ENCODE peak calls at places on chromosomes 5 and 9, in six cellular contexts. One of them, this sample, is unnamed.

GRCh38 chr9:4116708-4117460 is 183.0 kb downstream of the GLIS3 start:
- DNase-seq in pulmonary artery endothelial cell: no peak
- DNase-seq in activated naive CD4-positive, alpha-beta T cell treated with anti-CD3 and anti-CD28 coated beads, Interleukin-2, amount 10 ng/mL, durations not matched to agents 7 days and 5 days: no peak
- DNase-seq in fibroblast of mammary gland: peak
- DNase-seq in NCI-H2029 treated with DMSO at 0.1 percent for 48 hours: no peak
- DNase-seq in memory B cell: no peak
- DNase-seq in this sample: no peak

GRCh38 chr5:81537905-81538535 is 144.1 kb upstream of the ACOT12 start:
- DNase-seq in pulmonary artery endothelial cell: no peak
- DNase-seq in fibroblast of mammary gland: no peak
- DNase-seq in activated naive CD4-positive, alpha-beta T cell treated with anti-CD3 and anti-CD28 coated beads, Interleukin-2, amount 10 ng/mL, durations not matched to agents 7 days and 5 days: peak
- DNase-seq in NCI-H2029 treated with DMSO at 0.1 percent for 48 hours: no peak
- DNase-seq in memory B cell: no peak
- DNase-seq in this sample: peak

GRCh38 chr9:69097053-69097452 is 61.5 kb downstream of the FXN start:
- DNase-seq in activated naive CD4-positive, alpha-beta T cell treated with anti-CD3 and anti-CD28 coated beads, Interleukin-2, amount 10 ng/mL, durations not matched to agents 7 days and 5 days: no peak
- DNase-seq in memory B cell: no peak
- DNase-seq in fibroblast of mammary gland: peak
- DNase-seq in pulmonary artery endothelial cell: peak
- DNase-seq in NCI-H2029 treated with DMSO at 0.1 percent for 48 hours: no peak
- DNase-seq in this sample: no peak

GRCh38 chr5:15008476-15008875 is 136.9 kb upstream of the ANKH start:
- DNase-seq in activated naive CD4-positive, alpha-beta T cell treated with anti-CD3 and anti-CD28 coated beads, Interleukin-2, amount 10 ng/mL, durations not matched to agents 7 days and 5 days: no peak
- DNase-seq in fibroblast of mammary gland: peak
- DNase-seq in pulmonary artery endothelial cell: peak
- DNase-seq in NCI-H2029 treated with DMSO at 0.1 percent for 48 hours: peak
- DNase-seq in memory B cell: no peak
- DNase-seq in this sample: no peak

GRCh38 chr9:134217431-134218210 is 53.3 kb upstream of the RNU6ATAC start:
- DNase-seq in fibroblast of mammary gland: no peak
- DNase-seq in activated naive CD4-positive, alpha-beta T cell treated with anti-CD3 and anti-CD28 coated beads, Interleukin-2, amount 10 ng/mL, durations not matched to agents 7 days and 5 days: peak
- DNase-seq in pulmonary artery endothelial cell: no peak
- DNase-seq in NCI-H2029 treated with DMSO at 0.1 percent for 48 hours: no peak
- DNase-seq in memory B cell: no peak
- DNase-seq in this sample: no peak

GRCh38 chr9:87201316-87201715 is 254.0 kb upstream of the GAS1 start:
- DNase-seq in pulmonary artery endothelial cell: no peak
- DNase-seq in fibroblast of mammary gland: peak
- DNase-seq in memory B cell: no peak
- DNase-seq in NCI-H2029 treated with DMSO at 0.1 percent for 48 hours: no peak
- DNase-seq in activated naive CD4-positive, alpha-beta T cell treated with anti-CD3 and anti-CD28 coated beads, Interleukin-2, amount 10 ng/mL, durations not matched to agents 7 days and 5 days: no peak
- DNase-seq in this sample: no peak

GRCh38 chr5:132628814-132629213 is 29.2 kb upstream of the IL13 start:
- DNase-seq in fibroblast of mammary gland: no peak
- DNase-seq in NCI-H2029 treated with DMSO at 0.1 percent for 48 hours: no peak
- DNase-seq in pulmonary artery endothelial cell: no peak
- DNase-seq in memory B cell: no peak
- DNase-seq in activated naive CD4-positive, alpha-beta T cell treated with anti-CD3 and anti-CD28 coated beads, Interleukin-2, amount 10 ng/mL, durations not matched to agents 7 days and 5 days: no peak
- DNase-seq in this sample: no peak

GRCh38 chr5:6465831-6466790 is 17.5 kb downstream of the UBE2QL1 start:
- DNase-seq in fibroblast of mammary gland: no peak
- DNase-seq in memory B cell: no peak
- DNase-seq in NCI-H2029 treated with DMSO at 0.1 percent for 48 hours: no peak
- DNase-seq in pulmonary artery endothelial cell: no peak
- DNase-seq in activated naive CD4-positive, alpha-beta T cell treated with anti-CD3 and anti-CD28 coated beads, Interleukin-2, amount 10 ng/mL, durations not matched to agents 7 days and 5 days: no peak
- DNase-seq in this sample: no peak

GRCh38 chr5:343461-344401 is 22.2 kb downstream of the AHRR start:
- DNase-seq in pulmonary artery endothelial cell: no peak
- DNase-seq in memory B cell: no peak
- DNase-seq in fibroblast of mammary gland: peak
- DNase-seq in NCI-H2029 treated with DMSO at 0.1 percent for 48 hours: peak
- DNase-seq in activated naive CD4-positive, alpha-beta T cell treated with anti-CD3 and anti-CD28 coated beads, Interleukin-2, amount 10 ng/mL, durations not matched to agents 7 days and 5 days: peak
- DNase-seq in this sample: no peak

GRCh38 chr5:181241393-181241975 is 2.2 kb downstream of the RACK1 start:
- DNase-seq in NCI-H2029 treated with DMSO at 0.1 percent for 48 hours: no peak
- DNase-seq in fibroblast of mammary gland: peak
- DNase-seq in memory B cell: no peak
- DNase-seq in pulmonary artery endothelial cell: peak
- DNase-seq in activated naive CD4-positive, alpha-beta T cell treated with anti-CD3 and anti-CD28 coated beads, Interleukin-2, amount 10 ng/mL, durations not matched to agents 7 days and 5 days: peak
- DNase-seq in this sample: peak

GRCh38 chr5:150239794-150240122 is 49.8 kb downstream of the CAMK2A start:
- DNase-seq in fibroblast of mammary gland: no peak
- DNase-seq in memory B cell: no peak
- DNase-seq in NCI-H2029 treated with DMSO at 0.1 percent for 48 hours: no peak
- DNase-seq in activated naive CD4-positive, alpha-beta T cell treated with anti-CD3 and anti-CD28 coated beads, Interleukin-2, amount 10 ng/mL, durations not matched to agents 7 days and 5 days: no peak
- DNase-seq in pulmonary artery endothelial cell: no peak
- DNase-seq in this sample: no peak

GRCh38 chr9:124260769-124261603 is 3.2 kb downstream of the NEK6 start:
- DNase-seq in pulmonary artery endothelial cell: no peak
- DNase-seq in fibroblast of mammary gland: peak
- DNase-seq in NCI-H2029 treated with DMSO at 0.1 percent for 48 hours: no peak
- DNase-seq in memory B cell: no peak
- DNase-seq in activated naive CD4-positive, alpha-beta T cell treated with anti-CD3 and anti-CD28 coated beads, Interleukin-2, amount 10 ng/mL, durations not matched to agents 7 days and 5 days: no peak
- DNase-seq in this sample: no peak

GRCh38 chr5:38258319-38259061 is at the start of gene EGFLAM:
- DNase-seq in fibroblast of mammary gland: no peak
- DNase-seq in activated naive CD4-positive, alpha-beta T cell treated with anti-CD3 and anti-CD28 coated beads, Interleukin-2, amount 10 ng/mL, durations not matched to agents 7 days and 5 days: peak
- DNase-seq in memory B cell: no peak
- DNase-seq in NCI-H2029 treated with DMSO at 0.1 percent for 48 hours: no peak
- DNase-seq in pulmonary artery endothelial cell: no peak
- DNase-seq in this sample: no peak

GRCh38 chr5:56489272-56489671 is 256.1 kb upstream of the ANKRD55 start:
- DNase-seq in memory B cell: no peak
- DNase-seq in activated naive CD4-positive, alpha-beta T cell treated with anti-CD3 and anti-CD28 coated beads, Interleukin-2, amount 10 ng/mL, durations not matched to agents 7 days and 5 days: no peak
- DNase-seq in NCI-H2029 treated with DMSO at 0.1 percent for 48 hours: peak
- DNase-seq in pulmonary artery endothelial cell: no peak
- DNase-seq in fibroblast of mammary gland: no peak
- DNase-seq in this sample: no peak

GRCh38 chr9:122723690-122724089 is at the start of gene OR1L4:
- DNase-seq in activated naive CD4-positive, alpha-beta T cell treated with anti-CD3 and anti-CD28 coated beads, Interleukin-2, amount 10 ng/mL, durations not matched to agents 7 days and 5 days: no peak
- DNase-seq in memory B cell: no peak
- DNase-seq in NCI-H2029 treated with DMSO at 0.1 percent for 48 hours: no peak
- DNase-seq in pulmonary artery endothelial cell: no peak
- DNase-seq in fibroblast of mammary gland: no peak
- DNase-seq in this sample: no peak

GRCh38 chr5:98774192-98775046 is 956 bp downstream of the RGMB start:
- DNase-seq in fibroblast of mammary gland: peak
- DNase-seq in NCI-H2029 treated with DMSO at 0.1 percent for 48 hours: peak
- DNase-seq in memory B cell: peak
- DNase-seq in activated naive CD4-positive, alpha-beta T cell treated with anti-CD3 and anti-CD28 coated beads, Interleukin-2, amount 10 ng/mL, durations not matched to agents 7 days and 5 days: peak
- DNase-seq in pulmonary artery endothelial cell: no peak
- DNase-seq in this sample: no peak